ENCODE peak calls at places on chromosomes 5 and 9, in ten cellular contexts. S is T-helper 17 cell; O is GM13977; N is naive B cell; D is GM06990; L is left kidney; U is naive thymus-derived CD8-positive, alpha-beta T cell; P is dorsolateral prefrontal cortex; F is tibial artery; K is AG10803. X is an unnamed sample.

GRCh38 chr5:9924614-9925013 is 294.5 kb upstream of the TAS2R1 start:
- DNase-seq in S (no peak), O (peak), N (no peak), D (peak), L (no peak), U (no peak), P (no peak), F (no peak), K (peak), X (peak)

GRCh38 chr5:158802941-158803341 is 296.8 kb downstream of the EBF1 start:
- DNase-seq in S (no peak), O (no peak), N (no peak), D (no peak), L (no peak), U (no peak), P (no peak), F (no peak), K (peak), X (no peak)

GRCh38 chr5:79229357-79230174 is 6.4 kb upstream of the JMY start:
- DNase-seq in S (peak), O (peak), N (no peak), D (peak), L (no peak), U (no peak), P (no peak), F (no peak), K (peak), X (no peak)

GRCh38 chr5:133483406-133484090 is 128.8 kb downstream of the FSTL4 start:
- DNase-seq in S (no peak), O (no peak), N (no peak), D (no peak), L (no peak), U (no peak), P (no peak), F (no peak), K (no peak), X (peak)

GRCh38 chr9:120715331-120715924 is 1.2 kb upstream of the MEGF9 start:
- DNase-seq in S (no peak), O (no peak), N (no peak), D (no peak), L (peak), U (no peak), P (peak), F (peak), K (peak), X (peak)

GRCh38 chr5:166165600-166165999 is 2125.8 kb upstream of the WWC1 start:
- DNase-seq in S (no peak), O (no peak), N (no peak), D (no peak), L (peak), U (no peak), P (no peak), F (no peak), K (no peak), X (no peak)

GRCh38 chr5:80186634-80187033 is 69.2 kb downstream of the SERINC5 start:
- DNase-seq in S (no peak), O (no peak), N (no peak), D (no peak), L (no peak), U (peak), P (no peak), F (no peak), K (no peak), X (peak)

GRCh38 chr5:80406980-80407734 is 707 bp upstream of the ZFYVE16 start:
- DNase-seq in S (no peak), O (no peak), N (no peak), D (no peak), L (peak), U (no peak), P (no peak), F (peak), K (peak), X (peak)

GRCh38 chr5:150670275-150670960 is 9.4 kb downstream of the MYOZ3 start:
- DNase-seq in S (no peak), O (peak), N (no peak), D (no peak), L (no peak), U (no peak), P (no peak), F (no peak), K (no peak), X (peak)

GRCh38 chr9:24257726-24258125 is 288.0 kb downstream of the IZUMO3 start:
- DNase-seq in S (no peak), O (no peak), N (no peak), D (no peak), L (peak), U (no peak), P (no peak), F (no peak), K (no peak), X (no peak)

GRCh38 chr9:38662763-38663593 is 42.6 kb upstream of the ANKRD18A start:
- DNase-seq in S (no peak), O (no peak), N (no peak), D (no peak), L (peak), U (no peak), P (peak), F (no peak), K (no peak), X (no peak)

GRCh38 chr5:56575821-56576220 is 239.5 kb upstream of the MAP3K1 start:
- DNase-seq in S (no peak), O (no peak), N (no peak), D (no peak), L (no peak), U (no peak), P (no peak), F (no peak), K (no peak), X (no peak)

GRCh38 chr5:16160706-16161105 is 18.9 kb downstream of the MARCHF11 start:
- DNase-seq in S (no peak), O (peak), N (no peak), D (peak), L (peak), U (peak), P (no peak), F (no peak), K (peak), X (no peak)

GRCh38 chr5:67934976-67935375 is 280.6 kb upstream of the PIK3R1 start:
- DNase-seq in S (no peak), O (no peak), N (no peak), D (no peak), L (no peak), U (no peak), P (no peak), F (no peak), K (no peak), X (no peak)

GRCh38 chr9:136511670-136512592 is 29.1 kb upstream of the SEC16A start:
- DNase-seq in S (no peak), O (no peak), N (no peak), D (no peak), L (peak), U (no peak), P (peak), F (peak), K (no peak), X (no peak)

GRCh38 chr5:28499764-28500290 is 1461.4 kb upstream of the CDH9 start:
- DNase-seq in S (no peak), O (no peak), N (no peak), D (no peak), L (no peak), U (no peak), P (no peak), F (no peak), K (no peak), X (no peak)

GRCh38 chr5:163079618-163080017 is 357.8 kb upstream of the CCNG1 start:
- DNase-seq in S (no peak), O (no peak), N (no peak), D (no peak), L (no peak), U (no peak), P (no peak), F (no peak), K (no peak), X (no peak)

GRCh38 chr5:150398432-150399157 is 14.1 kb downstream of the CD74 start:
- DNase-seq in S (no peak), O (peak), N (peak), D (peak), L (no peak), U (no peak), P (no peak), F (no peak), K (no peak), X (no peak)

GRCh38 chr9:77457916-77458592 is 190.1 kb downstream of the GNA14 start:
- DNase-seq in S (peak), O (peak), N (peak), D (peak), L (peak), U (peak), P (peak), F (peak), K (peak), X (peak)

GRCh38 chr9:6900440-6900883 is 142.7 kb downstream of the KDM4C start:
- DNase-seq in S (no peak), O (no peak), N (no peak), D (no peak), L (no peak), U (peak), P (no peak), F (no peak), K (no peak), X (no peak)

GRCh38 chr5:66324357-66324756 is 180.3 kb downstream of the SREK1 start:
- DNase-seq in S (no peak), O (no peak), N (no peak), D (no peak), L (no peak), U (no peak), P (no peak), F (no peak), K (no peak), X (no peak)

GRCh38 chr5:36270175-36270574 is 28.4 kb upstream of the NADK2 start:
- DNase-seq in S (no peak), O (no peak), N (no peak), D (no peak), L (no peak), U (no peak), P (no peak), F (no peak), K (no peak), X (no peak)

GRCh38 chr9:83445703-83446102 is 92.5 kb downstream of the FRMD3 start:
- DNase-seq in S (no peak), O (no peak), N (no peak), D (no peak), L (no peak), U (no peak), P (no peak), F (no peak), K (no peak), X (no peak)

GRCh38 chr9:127899200-127899943 is at the start of gene ST6GALNAC6:
- DNase-seq in S (peak), O (peak), N (peak), D (peak), L (peak), U (peak), P (peak), F (no peak), K (peak), X (peak)

GRCh38 chr9:37028425-37029031 is 5.5 kb downstream of the PAX5 start:
- DNase-seq in S (no peak), O (peak), N (no peak), D (no peak), L (no peak), U (no peak), P (no peak), F (no peak), K (no peak), X (no peak)

GRCh38 chr5:143955140-143955539 is 143.2 kb downstream of the HMHB1 start:
- DNase-seq in S (no peak), O (no peak), N (no peak), D (no peak), L (peak), U (no peak), P (no peak), F (no peak), K (peak), X (no peak)

GRCh38 chr9:89116064-89116817 is 62.4 kb downstream of the SHC3 start:
- DNase-seq in S (no peak), O (no peak), N (no peak), D (no peak), L (no peak), U (no peak), P (no peak), F (no peak), K (peak), X (no peak)

GRCh38 chr9:15211160-15211993 is 95.6 kb downstream of the TTC39B start:
- DNase-seq in S (peak), O (peak), N (peak), D (peak), L (peak), U (peak), P (peak), F (peak), K (peak), X (no peak)